ENCODE peak calls at places on chromosomes 5 and 9, in four cellular contexts. E is left ventricle myocardium inferior, T is fibroblast of lung, N is spleen. L is an unnamed sample.

GRCh38 chr9:6305954-6306563 is 22.1 kb upstream of the TPD52L3 start:
- DNase-seq in E (no peak), T (peak; percentile 65), N (no peak), L (peak; percentile 43)

GRCh38 chr9:75064307-75065025 is 23.5 kb downstream of the NMRK1 start:
- DNase-seq in E (no peak), T (peak; percentile 58), N (no peak), L (peak; percentile 17)

GRCh38 chr5:8814081-8814480 is 731.8 kb downstream of the SEMA5A start:
- DNase-seq in E (no peak), T (no peak), N (no peak), L (no peak)

GRCh38 chr5:74767579-74767913 is 497 bp downstream of the NSA2 start:
- DNase-seq in E (no peak), T (peak; percentile 59), N (no peak), L (no peak)

GRCh38 chr5:166768536-166768935 is 1522.9 kb upstream of the WWC1 start:
- DNase-seq in E (no peak), T (peak; percentile 19), N (no peak), L (peak; percentile 2)

GRCh38 chr5:132180134-132180745 is 47.4 kb downstream of the P4HA2 start:
- DNase-seq in E (no peak), T (peak; percentile 81), N (no peak), L (peak; percentile 41)

GRCh38 chr9:118306773-118307172 is 602.6 kb downstream of the TLR4 start:
- DNase-seq in E (no peak), T (no peak), N (no peak), L (no peak)

GRCh38 chr5:32173394-32174010 is 617 bp downstream of the GOLPH3 start:
- DNase-seq in E (peak; percentile 54), T (peak; percentile 78), N (peak; percentile 93), L (no peak)

GRCh38 chr5:124655943-124656459 is 90.4 kb downstream of the ZNF608 start:
- DNase-seq in E (no peak), T (peak; percentile 90), N (no peak), L (peak; percentile 95)

GRCh38 chr5:134638760-134639201 is 6.2 kb upstream of the SAR1B start:
- DNase-seq in E (no peak), T (no peak), N (no peak), L (no peak)

GRCh38 chr5:166365164-166365563 is 1926.3 kb upstream of the WWC1 start:
- DNase-seq in E (no peak), T (no peak), N (no peak), L (no peak)

GRCh38 chr5:11174601-11175000 is 413.6 kb upstream of the DAP start:
- DNase-seq in E (no peak), T (no peak), N (no peak), L (no peak)

GRCh38 chr5:6837519-6838110 is 124.4 kb downstream of the TENT4A start:
- DNase-seq in E (no peak), T (no peak), N (no peak), L (no peak)

GRCh38 chr9:93233033-93233432 is 49.1 kb downstream of the WNK2 start:
- DNase-seq in E (no peak), T (no peak), N (no peak), L (no peak)

GRCh38 chr5:115838885-115839518 is 2.4 kb downstream of the ATG12 start:
- DNase-seq in E (no peak), T (peak; percentile 72), N (peak; percentile 77), L (peak; percentile 44)
- TF ChIP-seq CTCF in E (peak; percentile 70), T (peak; percentile 35), N (peak; percentile 30), L (peak; percentile 70)

GRCh38 chr5:20678814-20679298 is 690.9 kb upstream of the CDH18 start:
- DNase-seq in E (no peak), T (peak; percentile 96), N (no peak), L (peak; percentile 98)
- H3K27ac ChIP-seq in E (no peak overlapping the region), T (no peak overlapping the region), N (no peak overlapping the region), L (peak overlapping the region; percentile 91)

GRCh38 chr5:537621-538071 is 13.4 kb upstream of the SLC9A3 start:
- DNase-seq in E (no peak), T (no peak), N (peak; percentile 72), L (no peak)

GRCh38 chr5:539469-540214 is 15.4 kb upstream of the SLC9A3 start:
- DNase-seq in E (peak; percentile 6), T (no peak), N (peak; percentile 70), L (no peak)

GRCh38 chr5:538801-539468 is 14.7 kb upstream of the SLC9A3 start:
- DNase-seq in E (peak; percentile 6), T (no peak), N (peak; percentile 68), L (no peak)

GRCh38 chr5:537098-537497 is 12.8 kb upstream of the SLC9A3 start:
- DNase-seq in E (no peak), T (no peak), N (peak; percentile 51), L (no peak)

DNA sequence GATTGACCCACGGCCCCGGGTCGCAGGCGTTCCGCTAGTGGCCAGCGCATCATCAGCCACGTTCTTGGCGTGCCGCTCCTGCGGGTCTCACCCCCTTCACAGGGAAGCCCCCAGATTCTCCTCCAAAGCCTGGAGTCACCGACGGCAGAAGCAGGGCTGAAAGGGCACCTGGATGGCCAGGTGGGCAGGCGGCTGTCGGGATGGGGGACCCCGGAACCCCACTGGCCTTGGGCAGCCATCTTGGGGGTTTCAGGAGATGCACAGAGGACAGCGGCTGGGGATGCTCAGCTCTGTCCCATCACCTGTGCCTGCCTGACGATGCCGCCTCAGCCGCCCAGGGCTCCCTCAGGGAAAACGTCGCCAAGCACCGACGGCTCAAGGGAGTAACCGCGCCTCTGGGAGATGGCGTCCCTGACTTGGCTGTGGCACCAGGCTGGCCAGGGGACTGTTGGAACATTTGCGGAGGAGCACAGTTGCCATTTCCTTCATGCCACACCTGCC is 14.1 kb upstream of the SLC9A3 start:
- DNase-seq in E (no peak), T (no peak), N (peak; percentile 52), L (no peak)
- H3K27me3 ChIP-seq in E (peaks cover 92% of the 10 kb centered on the region), T (peaks cover 11% of the 10 kb centered on the region), N (peaks cover 83% of the 10 kb centered on the region), L (peaks cover 34% of the 10 kb centered on the region)

GRCh38 chr9:129885018-129885669 is 49.9 kb downstream of the USP20 start:
- DNase-seq in E (no peak), T (no peak), N (peak; percentile 92), L (no peak)
- TF ChIP-seq CTCF in E (no peak), T (no peak), N (no peak), L (peak; percentile 14)

DNA sequence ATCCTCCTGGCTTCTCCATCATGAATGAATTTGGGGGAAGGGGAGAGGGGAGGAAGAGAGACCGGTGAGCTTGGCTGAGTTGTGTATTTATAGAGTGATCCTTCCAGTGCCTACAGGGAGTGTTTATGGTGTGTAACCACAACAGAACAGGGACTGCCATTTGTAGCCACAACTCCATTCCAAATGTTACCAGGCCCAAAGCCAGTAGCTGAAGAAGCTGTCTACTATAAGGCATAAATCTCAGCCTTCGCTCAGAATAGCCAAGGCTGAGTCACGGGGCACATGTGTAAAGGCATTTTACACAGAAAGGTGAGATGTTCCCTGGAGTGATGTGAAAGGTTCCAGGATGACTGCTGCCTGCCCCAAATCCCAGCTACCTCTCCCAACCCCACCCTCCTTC is 2.5 kb downstream of the TMEM252 start:
- DNase-seq in E (no peak), T (peak; percentile 69), N (no peak), L (no peak)
- H3K27ac ChIP-seq in E (peak overlapping the region; percentile 86), T (no peak overlapping the region), N (no peak overlapping the region), L (no peak overlapping the region)

GRCh38 chr5:76363385-76364261 is 39.5 kb upstream of the IQGAP2 start:
- DNase-seq in E (no peak), T (peak; percentile 17), N (no peak), L (no peak)
- H3K27me3 ChIP-seq in E (no peaks in the 10 kb centered on the region), T (no peaks in the 10 kb centered on the region), N (no peaks in the 10 kb centered on the region), L (peaks cover 3% of the 10 kb centered on the region)

DNA sequence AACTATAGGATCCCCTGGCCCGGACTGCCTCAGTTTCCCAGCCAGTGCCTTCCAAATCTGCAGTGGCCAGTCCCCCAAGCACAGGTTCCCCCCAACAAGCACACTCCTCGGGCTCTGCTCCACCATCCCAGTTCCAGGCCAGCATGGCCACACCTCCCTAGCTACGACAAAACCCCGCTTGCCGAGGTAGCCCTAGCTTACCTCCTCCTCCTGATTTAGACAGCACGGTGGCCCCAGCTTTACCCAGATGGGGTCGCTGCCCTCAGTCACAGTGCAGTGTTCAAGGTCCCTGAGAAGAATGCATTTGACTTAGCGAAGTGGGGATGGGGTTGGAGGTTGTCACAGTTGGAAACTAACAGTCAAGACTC is 40.8 kb upstream of the GARNL3 start:
- DNase-seq in E (no peak), T (no peak), N (peak; percentile 78), L (no peak)
- TF ChIP-seq CTCF in E (no peak), T (no peak), N (no peak), L (no peak)